ENCODE peak calls at places on chromosomes 12 and 14, in eight cellular contexts. One of them, this sample, is unnamed.

GRCh38 chr12:12705833-12706520 is 10.0 kb upstream of the GPR19 start:
- DNase-seq in CD8-positive, alpha-beta T cell: peak; percentile 82
- DNase-seq in endodermal cell: no peak
- DNase-seq in progenitor cell of endocrine pancreas: no peak
- DNase-seq in ovary: no peak
- DNase-seq in lung: no peak
- DNase-seq in fibroblast of lung: no peak
- DNase-seq in neural progenitor cell: no peak
- DNase-seq in this sample: no peak

GRCh38 chr14:104499784-104500496 is 79.6 kb upstream of the C14orf180 start:
- DNase-seq in CD8-positive, alpha-beta T cell: no peak
- DNase-seq in endodermal cell: peak; percentile 26
- DNase-seq in progenitor cell of endocrine pancreas: peak; percentile 6
- DNase-seq in ovary: no peak
- DNase-seq in lung: no peak
- DNase-seq in fibroblast of lung: no peak
- DNase-seq in neural progenitor cell: no peak
- DNase-seq in this sample: no peak

GRCh38 chr14:38721822-38722431 is 381.1 kb downstream of the SEC23A start:
- DNase-seq in CD8-positive, alpha-beta T cell: no peak
- DNase-seq in endodermal cell: peak; percentile 93
- DNase-seq in progenitor cell of endocrine pancreas: peak; percentile 23
- DNase-seq in ovary: peak; percentile 27
- DNase-seq in lung: peak; percentile 51
- DNase-seq in fibroblast of lung: peak; percentile 34
- DNase-seq in neural progenitor cell: peak; percentile 67
- DNase-seq in this sample: peak; percentile 61

GRCh38 chr12:117596968-117597367 is 235.5 kb upstream of the NOS1 start:
- DNase-seq in CD8-positive, alpha-beta T cell: no peak
- DNase-seq in endodermal cell: no peak
- DNase-seq in progenitor cell of endocrine pancreas: no peak
- DNase-seq in ovary: no peak
- DNase-seq in lung: no peak
- DNase-seq in fibroblast of lung: no peak
- DNase-seq in neural progenitor cell: no peak
- DNase-seq in this sample: no peak

GRCh38 chr12:82758743-82759142 is 72.0 kb downstream of the TMTC2 start:
- DNase-seq in CD8-positive, alpha-beta T cell: no peak
- DNase-seq in endodermal cell: no peak
- DNase-seq in progenitor cell of endocrine pancreas: no peak
- DNase-seq in ovary: no peak
- DNase-seq in lung: no peak
- DNase-seq in fibroblast of lung: no peak
- DNase-seq in neural progenitor cell: no peak
- DNase-seq in this sample: no peak

GRCh38 chr14:21431126-21431525 is 24.8 kb downstream of the CHD8 start:
- DNase-seq in CD8-positive, alpha-beta T cell: no peak
- DNase-seq in endodermal cell: no peak
- DNase-seq in progenitor cell of endocrine pancreas: no peak
- DNase-seq in ovary: no peak
- DNase-seq in lung: no peak
- DNase-seq in fibroblast of lung: no peak
- DNase-seq in neural progenitor cell: no peak
- DNase-seq in this sample: no peak

GRCh38 chr12:65522956-65523857 is 244.7 kb downstream of the MSRB3 start:
- DNase-seq in CD8-positive, alpha-beta T cell: no peak
- DNase-seq in endodermal cell: no peak
- DNase-seq in progenitor cell of endocrine pancreas: no peak
- DNase-seq in ovary: no peak
- DNase-seq in lung: no peak
- DNase-seq in fibroblast of lung: peak; percentile 47
- DNase-seq in neural progenitor cell: no peak
- DNase-seq in this sample: no peak

GRCh38 chr12:81974762-81975161 is 215.6 kb upstream of the PPFIA2 start:
- DNase-seq in CD8-positive, alpha-beta T cell: no peak
- DNase-seq in endodermal cell: no peak
- DNase-seq in progenitor cell of endocrine pancreas: no peak
- DNase-seq in ovary: no peak
- DNase-seq in lung: no peak
- DNase-seq in fibroblast of lung: no peak
- DNase-seq in neural progenitor cell: no peak
- DNase-seq in this sample: no peak

GRCh38 chr12:108730337-108731104 is 797 bp downstream of the CORO1C start:
- DNase-seq in CD8-positive, alpha-beta T cell: peak; percentile 3
- DNase-seq in endodermal cell: peak; percentile 96
- DNase-seq in progenitor cell of endocrine pancreas: peak; percentile 41
- DNase-seq in ovary: peak; percentile 76
- DNase-seq in lung: peak; percentile 62
- DNase-seq in fibroblast of lung: peak; percentile 85
- DNase-seq in neural progenitor cell: peak; percentile 84
- DNase-seq in this sample: peak; percentile 72

GRCh38 chr12:93851245-93851665 is 174.1 kb downstream of the CRADD start:
- DNase-seq in CD8-positive, alpha-beta T cell: no peak
- DNase-seq in endodermal cell: no peak
- DNase-seq in progenitor cell of endocrine pancreas: no peak
- DNase-seq in ovary: no peak
- DNase-seq in lung: no peak
- DNase-seq in fibroblast of lung: no peak
- DNase-seq in neural progenitor cell: no peak
- DNase-seq in this sample: no peak

GRCh38 chr14:52951730-52952481 is 1.1 kb upstream of the FERMT2 start:
- DNase-seq in CD8-positive, alpha-beta T cell: no peak
- DNase-seq in endodermal cell: peak; percentile 87
- DNase-seq in progenitor cell of endocrine pancreas: no peak
- DNase-seq in ovary: peak; percentile 33
- DNase-seq in lung: peak; percentile 40
- DNase-seq in fibroblast of lung: peak; percentile 79
- DNase-seq in neural progenitor cell: peak; percentile 79
- DNase-seq in this sample: peak; percentile 53
- TF ChIP-seq CTCF in CD8-positive, alpha-beta T cell: no peak
- TF ChIP-seq CTCF in endodermal cell: peak; percentile 65
- TF ChIP-seq CTCF in progenitor cell of endocrine pancreas: peak; percentile 47
- TF ChIP-seq CTCF in ovary: no peak
- TF ChIP-seq CTCF in lung: no peak
- TF ChIP-seq CTCF in fibroblast of lung: peak; percentile 59
- TF ChIP-seq CTCF in neural progenitor cell: peak; percentile 38
- TF ChIP-seq CTCF in this sample: peak; percentile 29

DNA sequence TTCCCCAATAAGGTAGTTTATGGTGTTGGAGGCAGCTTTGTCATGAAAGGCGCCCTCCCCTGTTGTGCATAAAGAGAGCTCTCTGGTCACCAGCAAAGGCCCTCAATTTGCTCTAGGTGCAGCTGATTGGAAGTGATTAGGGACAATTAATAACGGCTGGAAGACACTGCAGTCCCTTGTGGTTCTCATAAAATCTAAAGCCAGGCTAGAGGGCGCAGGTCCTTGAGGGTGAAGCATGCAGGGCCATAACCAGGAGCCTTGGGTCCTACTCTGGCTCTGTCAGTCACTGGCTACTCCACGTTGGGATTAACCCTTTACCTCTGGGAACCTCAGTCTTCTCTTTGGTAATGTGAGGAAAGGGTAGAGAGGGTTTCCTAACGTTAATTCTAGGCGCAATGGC is 1.9 kb downstream of the DAAM1 start:
- DNase-seq in CD8-positive, alpha-beta T cell: no peak
- DNase-seq in endodermal cell: peak; percentile 81
- DNase-seq in progenitor cell of endocrine pancreas: no peak
- DNase-seq in ovary: no peak
- DNase-seq in lung: no peak
- DNase-seq in fibroblast of lung: no peak
- DNase-seq in neural progenitor cell: peak; percentile 70
- DNase-seq in this sample: peak; percentile 21
- TF ChIP-seq CTCF in CD8-positive, alpha-beta T cell: no peak
- TF ChIP-seq CTCF in endodermal cell: peak; percentile 56
- TF ChIP-seq CTCF in progenitor cell of endocrine pancreas: peak; percentile 23
- TF ChIP-seq CTCF in ovary: no peak
- TF ChIP-seq CTCF in lung: no peak
- TF ChIP-seq CTCF in fibroblast of lung: peak; percentile 5
- TF ChIP-seq CTCF in neural progenitor cell: peak; percentile 45
- TF ChIP-seq CTCF in this sample: no peak

DNA sequence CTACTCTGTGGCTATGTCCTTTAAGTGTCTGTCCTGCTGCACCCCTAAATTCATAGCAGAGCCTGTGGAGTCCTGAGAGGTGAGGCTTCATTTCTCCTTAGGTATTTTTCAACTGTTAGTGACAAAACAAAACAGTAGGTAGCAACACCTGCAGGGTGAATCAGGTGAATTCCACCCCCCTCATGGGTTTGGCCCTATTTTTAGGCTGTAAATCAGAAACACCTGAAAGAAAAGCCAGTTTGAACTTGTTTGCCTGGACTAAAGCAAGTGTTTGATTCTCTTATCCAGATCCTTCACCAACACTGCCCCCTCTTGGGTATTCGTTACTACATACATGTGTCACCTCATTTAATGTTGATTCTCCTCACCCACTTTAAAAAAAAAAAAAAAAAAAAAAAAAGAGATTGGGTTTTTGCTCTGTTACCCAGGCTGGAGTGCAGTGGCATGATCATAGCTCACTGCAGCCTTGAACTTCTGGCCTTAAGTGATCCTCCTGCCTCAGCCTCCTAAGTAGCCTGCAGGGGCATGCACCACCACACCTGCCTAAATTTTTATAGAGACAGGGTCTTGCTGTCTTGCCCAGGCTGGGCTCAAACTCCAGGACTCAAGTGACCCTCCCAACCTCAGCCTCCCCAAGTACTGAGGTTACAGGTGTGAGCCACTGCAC is 10.3 kb downstream of the TBPL2 start:
- DNase-seq in CD8-positive, alpha-beta T cell: peak; percentile 19
- DNase-seq in endodermal cell: peak; percentile 75
- DNase-seq in progenitor cell of endocrine pancreas: no peak
- DNase-seq in ovary: no peak
- DNase-seq in lung: peak; percentile 43
- DNase-seq in fibroblast of lung: peak; percentile 73
- DNase-seq in neural progenitor cell: peak; percentile 67
- DNase-seq in this sample: no peak
- TF ChIP-seq CTCF in CD8-positive, alpha-beta T cell: peak; percentile 50
- TF ChIP-seq CTCF in endodermal cell: peak; percentile 74
- TF ChIP-seq CTCF in progenitor cell of endocrine pancreas: peak; percentile 52
- TF ChIP-seq CTCF in ovary: peak; percentile 18
- TF ChIP-seq CTCF in lung: peak; percentile 7
- TF ChIP-seq CTCF in fibroblast of lung: peak; percentile 46
- TF ChIP-seq CTCF in neural progenitor cell: peak; percentile 45
- TF ChIP-seq CTCF in this sample: peak; percentile 16

GRCh38 chr14:68789002-68789797 is 3.7 kb downstream of the ZFP36L1 start:
- DNase-seq in CD8-positive, alpha-beta T cell: peak; percentile 77
- DNase-seq in endodermal cell: peak; percentile 91
- DNase-seq in progenitor cell of endocrine pancreas: peak; percentile 70
- DNase-seq in ovary: peak; percentile 78
- DNase-seq in lung: peak; percentile 83
- DNase-seq in fibroblast of lung: peak; percentile 72
- DNase-seq in neural progenitor cell: peak; percentile 76
- DNase-seq in this sample: peak; percentile 68
- TF ChIP-seq CTCF in CD8-positive, alpha-beta T cell: peak; percentile 84
- TF ChIP-seq CTCF in endodermal cell: peak; percentile 82
- TF ChIP-seq CTCF in progenitor cell of endocrine pancreas: peak; percentile 72
- TF ChIP-seq CTCF in ovary: peak; percentile 54
- TF ChIP-seq CTCF in lung: peak; percentile 81
- TF ChIP-seq CTCF in fibroblast of lung: peak; percentile 57
- TF ChIP-seq CTCF in neural progenitor cell: peak; percentile 58
- TF ChIP-seq CTCF in this sample: peak; percentile 47

GRCh38 chr12:26406391-26406790 is 211.0 kb downstream of the SSPN start:
- DNase-seq in CD8-positive, alpha-beta T cell: no peak
- DNase-seq in endodermal cell: no peak
- DNase-seq in progenitor cell of endocrine pancreas: no peak
- DNase-seq in ovary: peak; percentile 24
- DNase-seq in lung: no peak
- DNase-seq in fibroblast of lung: no peak
- DNase-seq in neural progenitor cell: no peak
- DNase-seq in this sample: no peak

GRCh38 chr12:26403601-26404000 is 208.2 kb downstream of the SSPN start:
- DNase-seq in CD8-positive, alpha-beta T cell: no peak
- DNase-seq in endodermal cell: no peak
- DNase-seq in progenitor cell of endocrine pancreas: no peak
- DNase-seq in ovary: no peak
- DNase-seq in lung: no peak
- DNase-seq in fibroblast of lung: no peak
- DNase-seq in neural progenitor cell: no peak
- DNase-seq in this sample: no peak

GRCh38 chr12:26400627-26401026 is 205.3 kb downstream of the SSPN start:
- DNase-seq in CD8-positive, alpha-beta T cell: no peak
- DNase-seq in endodermal cell: no peak
- DNase-seq in progenitor cell of endocrine pancreas: no peak
- DNase-seq in ovary: no peak
- DNase-seq in lung: no peak
- DNase-seq in fibroblast of lung: no peak
- DNase-seq in neural progenitor cell: no peak
- DNase-seq in this sample: no peak

GRCh38 chr12:26401874-26402273 is 206.5 kb downstream of the SSPN start:
- DNase-seq in CD8-positive, alpha-beta T cell: no peak
- DNase-seq in endodermal cell: no peak
- DNase-seq in progenitor cell of endocrine pancreas: no peak
- DNase-seq in ovary: no peak
- DNase-seq in lung: no peak
- DNase-seq in fibroblast of lung: no peak
- DNase-seq in neural progenitor cell: no peak
- DNase-seq in this sample: no peak

GRCh38 chr12:26402648-26403047 is 207.3 kb downstream of the SSPN start:
- DNase-seq in CD8-positive, alpha-beta T cell: no peak
- DNase-seq in endodermal cell: peak; percentile 76
- DNase-seq in progenitor cell of endocrine pancreas: no peak
- DNase-seq in ovary: no peak
- DNase-seq in lung: peak; percentile 31
- DNase-seq in fibroblast of lung: peak; percentile 9
- DNase-seq in neural progenitor cell: no peak
- DNase-seq in this sample: no peak
- TF ChIP-seq CTCF in CD8-positive, alpha-beta T cell: no peak
- TF ChIP-seq CTCF in endodermal cell: peak; percentile 85
- TF ChIP-seq CTCF in progenitor cell of endocrine pancreas: peak; percentile 52
- TF ChIP-seq CTCF in ovary: no peak
- TF ChIP-seq CTCF in lung: no peak
- TF ChIP-seq CTCF in fibroblast of lung: no peak
- TF ChIP-seq CTCF in neural progenitor cell: no peak
- TF ChIP-seq CTCF in this sample: no peak

DNA sequence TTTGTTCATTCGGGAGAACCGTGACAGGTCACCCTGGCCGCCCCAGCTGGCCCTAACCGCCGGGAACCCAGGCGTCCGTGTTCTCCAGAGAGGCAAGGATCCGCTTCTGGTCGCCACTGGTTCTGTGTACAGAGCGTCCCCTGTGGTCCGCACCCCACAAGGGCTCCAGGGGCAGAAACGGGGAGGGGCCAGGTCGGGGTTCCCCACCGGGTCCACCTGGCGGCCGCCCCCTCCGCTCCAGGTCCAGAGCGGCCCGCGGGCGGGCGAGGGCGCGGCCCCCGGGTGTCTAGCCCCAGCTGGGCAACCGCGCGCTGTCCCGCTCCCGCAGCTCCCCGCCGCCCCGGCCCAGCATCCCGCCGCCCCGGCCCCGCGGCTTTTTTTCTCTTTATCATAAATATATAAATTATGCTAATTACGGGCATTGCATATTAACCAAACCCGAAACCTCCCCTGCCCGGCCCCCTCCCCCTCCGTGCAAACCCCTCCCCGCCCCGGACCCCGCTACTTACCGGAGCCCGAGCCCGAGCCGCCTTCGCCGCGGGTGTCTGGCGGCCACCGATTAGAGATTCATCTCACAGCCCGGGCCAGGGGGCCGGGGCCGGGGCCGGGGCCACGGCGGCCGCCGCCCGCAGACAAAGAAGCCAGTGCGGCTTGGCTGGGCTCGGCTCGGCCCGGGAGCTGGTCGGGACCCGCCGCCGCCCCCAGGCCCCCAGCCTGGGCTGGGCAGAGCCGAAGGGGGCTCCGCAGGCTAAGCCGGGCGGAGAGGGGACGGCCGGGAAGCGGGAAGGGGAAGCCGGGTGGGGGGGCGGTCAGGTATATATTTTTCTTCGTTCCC is 512 bp downstream of the POU6F1 start:
- DNase-seq in CD8-positive, alpha-beta T cell: peak; percentile 35
- DNase-seq in endodermal cell: peak; percentile 89
- DNase-seq in progenitor cell of endocrine pancreas: peak; percentile 52
- DNase-seq in ovary: peak; percentile 76
- DNase-seq in lung: peak; percentile 58
- DNase-seq in fibroblast of lung: peak; percentile 15
- DNase-seq in neural progenitor cell: peak; percentile 69
- DNase-seq in this sample: peak; percentile 61
- TF ChIP-seq CTCF in CD8-positive, alpha-beta T cell: no peak
- TF ChIP-seq CTCF in endodermal cell: peak; percentile 48
- TF ChIP-seq CTCF in progenitor cell of endocrine pancreas: peak; percentile 42
- TF ChIP-seq CTCF in ovary: peak; percentile 31
- TF ChIP-seq CTCF in lung: no peak
- TF ChIP-seq CTCF in fibroblast of lung: no peak
- TF ChIP-seq CTCF in neural progenitor cell: peak; percentile 30
- TF ChIP-seq CTCF in this sample: no peak

This sample was measured in nephron progenitor cell.